ENCODE peak calls at places on chromosomes 7 and 10, in five cellular contexts. U is mammary epithelial cell; O is activated CD8-positive, alpha-beta memory T cell treated with anti-CD3 and anti-CD28 coated beads, Interleukin-2, amount 50 U/mL, for 4 hours; D is GM13977; S is nephron progenitor cell. M is an unnamed sample.

GRCh38 chr10:3852147-3852904 is 67.3 kb upstream of the KLF6 start:
- DNase-seq in S (no peak), D (peak), U (peak), O (peak), M (no peak)

GRCh38 chr7:87106974-87107612 is 45.2 kb upstream of the DMTF1 start:
- DNase-seq in O (no peak), D (no peak), U (no peak), S (no peak), M (no peak)

GRCh38 chr7:36967387-36967786 is 243.1 kb upstream of the AOAH start:
- DNase-seq in D (peak), O (no peak), S (peak), U (peak), M (peak)

GRCh38 chr10:73625004-73625883 is 16.0 kb downstream of the MYOZ1 start:
- DNase-seq in S (peak), U (peak), O (peak), D (no peak), M (peak)

GRCh38 chr7:22248111-22248809 is 108.7 kb downstream of the RAPGEF5 start:
- DNase-seq in S (no peak), O (no peak), U (no peak), D (no peak), M (no peak)

GRCh38 chr7:26328498-26329390 is 37.1 kb downstream of the SNX10 start:
- DNase-seq in O (no peak), U (no peak), S (no peak), D (no peak), M (no peak)

GRCh38 chr7:14850039-14850438 is 52.5 kb downstream of the DGKB start:
- DNase-seq in S (no peak), D (no peak), O (no peak), U (no peak), M (no peak)

GRCh38 chr10:102503264-102504178 is at the start of gene SUFU:
- DNase-seq in S (peak), O (peak), U (peak), D (peak), M (peak)

GRCh38 chr7:40608321-40609075 is 473.7 kb downstream of the SUGCT start:
- DNase-seq in O (no peak), S (no peak), U (peak), D (no peak), M (no peak)

M was measured in endothelial cell.